ENCODE peak calls at places on chromosomes 2 and 18, in four cellular contexts. J is GM12878, Q is K562, Z is HepG2. T is an unnamed sample.

GRCh38 chr2:60674524-60675165 is 81.4 kb upstream of the PAPOLG start:
- DNase-seq in J (peak; percentile 19), Q (peak; percentile 83), Z (peak; percentile 71), T (peak; percentile 88)

GRCh38 chr18:23422751-23423418 is 30.2 kb upstream of the RIOK3 start:
- DNase-seq in J (peak; percentile 92), Q (peak; percentile 91), Z (peak; percentile 66), T (no peak)

GRCh38 chr2:10863837-10864236 is 47.9 kb upstream of the KCNF1 start:
- DNase-seq in J (peak; percentile 75), Q (no peak), Z (no peak), T (no peak)

GRCh38 chr2:215207791-215208367 is 69.5 kb upstream of the ABCA12 start:
- DNase-seq in J (no peak), Q (no peak), Z (no peak), T (no peak)

GRCh38 chr2:239159476-239159911 is 241.3 kb downstream of the HDAC4 start:
- DNase-seq in J (no peak), Q (no peak), Z (no peak), T (no peak)

GRCh38 chr2:120398961-120399888 is 53.3 kb downstream of the INHBB start:
- DNase-seq in J (no peak), Q (no peak), Z (peak; percentile 98), T (no peak)

GRCh38 chr2:160920791-160921303 is 239.4 kb upstream of the TANK start:
- DNase-seq in J (no peak), Q (no peak), Z (no peak), T (no peak)

GRCh38 chr2:188295067-188295685 is 3.5 kb downstream of the GULP1 start:
- DNase-seq in J (no peak), Q (no peak), Z (no peak), T (no peak)

GRCh38 chr2:162916286-162916801 is 77.8 kb upstream of the KCNH7 start:
- DNase-seq in J (no peak), Q (no peak), Z (no peak), T (no peak)

GRCh38 chr2:97740590-97741182 is 27.3 kb downstream of the ZAP70 start:
- DNase-seq in J (no peak), Q (peak; percentile 89), Z (peak; percentile 54), T (peak; percentile 85)

GRCh38 chr18:49846718-49847470 is 33.6 kb upstream of the ACAA2 start:
- DNase-seq in J (no peak), Q (no peak), Z (no peak), T (no peak)

GRCh38 chr18:44802508-44802907 is 121.8 kb downstream of the SETBP1 start:
- DNase-seq in J (no peak), Q (no peak), Z (no peak), T (no peak)

GRCh38 chr18:13611616-13612110 is 114.7 kb downstream of the FAM210A start:
- DNase-seq in J (no peak), Q (no peak), Z (no peak), T (no peak)

GRCh38 chr2:160869411-160869810 is 290.8 kb upstream of the TANK start:
- DNase-seq in J (no peak), Q (no peak), Z (no peak), T (no peak)

GRCh38 chr2:29910465-29910864 is 10.9 kb downstream of the ALK start:
- DNase-seq in J (no peak), Q (no peak), Z (no peak), T (no peak)

GRCh38 chr2:231939022-231939421 is 12.8 kb upstream of the NPPC start:
- DNase-seq in J (no peak), Q (no peak), Z (no peak), T (no peak)

GRCh38 chr2:240126731-240127130 is 9.4 kb downstream of the COPS9 start:
- DNase-seq in J (no peak), Q (no peak), Z (no peak), T (no peak)

GRCh38 chr2:212027681-212028628 is 510.6 kb downstream of the ERBB4 start:
- DNase-seq in J (no peak), Q (no peak), Z (no peak), T (no peak)

GRCh38 chr18:62364558-62364957 is 39.4 kb downstream of the TNFRSF11A start:
- DNase-seq in J (no peak), Q (no peak), Z (no peak), T (no peak)

GRCh38 chr2:26988165-26988879 is 17.9 kb downstream of the MAPRE3 start:
- DNase-seq in J (no peak), Q (no peak), Z (no peak), T (no peak)
- TF ChIP-seq BHLHE40 in J (no peak), Q (no peak), Z (no peak), T (no peak)

GRCh38 chr2:1729264-1729663 is 15.1 kb downstream of the PXDN start:
- DNase-seq in J (no peak), Q (no peak), Z (no peak), T (no peak)

GRCh38 chr2:1728821-1729220 is 15.5 kb downstream of the PXDN start:
- DNase-seq in J (no peak), Q (no peak), Z (no peak), T (peak; percentile 27)

GRCh38 chr2:1731512-1731962 is 12.8 kb downstream of the PXDN start:
- DNase-seq in J (no peak), Q (no peak), Z (no peak), T (no peak)

GRCh38 chr2:1730047-1730937 is 14.0 kb downstream of the PXDN start:
- DNase-seq in J (no peak), Q (no peak), Z (no peak), T (no peak)

DNA sequence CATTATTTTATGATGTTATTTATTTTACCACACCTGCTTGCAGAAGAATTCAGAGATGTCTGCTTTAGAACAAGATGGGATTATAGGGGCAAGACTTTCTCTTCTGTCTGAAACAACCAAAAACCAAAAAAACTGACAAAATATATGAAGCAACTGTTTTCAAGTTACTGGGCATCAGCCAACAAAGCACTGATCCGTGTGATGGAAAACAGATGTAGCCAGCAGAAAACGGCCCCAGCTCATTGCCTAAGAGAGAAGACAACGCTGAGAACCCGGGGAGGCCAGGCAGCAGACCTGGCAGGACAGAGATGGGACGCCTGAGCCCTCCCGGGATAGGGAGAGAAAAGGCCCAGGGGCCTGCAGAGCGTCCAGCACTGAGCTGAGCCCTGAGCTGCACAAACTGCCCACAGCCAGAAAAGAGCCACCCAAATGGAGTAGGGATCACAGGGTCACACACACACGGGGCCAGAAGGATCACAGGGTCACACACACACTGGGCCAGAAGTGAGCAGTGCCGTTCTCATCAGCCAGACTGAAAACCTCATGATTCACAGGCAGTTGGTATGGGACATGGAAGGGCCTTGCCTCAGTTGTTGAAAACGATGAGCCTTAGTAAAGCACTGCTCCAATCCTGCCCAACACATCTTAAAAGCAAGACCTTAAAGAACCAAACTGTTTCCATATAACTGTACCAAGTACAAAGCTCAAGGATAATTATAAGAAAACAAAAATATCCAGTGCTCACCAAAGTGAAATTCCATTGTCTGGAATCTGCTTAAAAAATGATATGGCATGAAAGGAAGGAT is 12.1 kb downstream of the PXDN start:
- DNase-seq in J (no peak), Q (no peak), Z (no peak), T (no peak)
- TF ChIP-seq FOXM1 in J (no peak), Q (no peak), Z (no peak), T (no peak)

GRCh38 chr18:70288851-70289328 is at the start of gene SOCS6:
- DNase-seq in J (no peak), Q (no peak), Z (no peak), T (peak; percentile 25)
- TF ChIP-seq BHLHE40 in J (no peak), Q (no peak), Z (no peak), T (no peak)

GRCh38 chr2:129055242-129055641 is 736.6 kb upstream of the HS6ST1 start:
- DNase-seq in J (no peak), Q (no peak), Z (no peak), T (no peak)
- TF ChIP-seq FOXM1 in J (no peak), Q (no peak), Z (no peak), T (no peak)

GRCh38 chr2:172153161-172153560 is 50.5 kb upstream of the DLX2 start:
- DNase-seq in J (no peak), Q (no peak), Z (no peak), T (no peak)

GRCh38 chr2:172160839-172161238 is 58.1 kb upstream of the DLX2 start:
- DNase-seq in J (no peak), Q (no peak), Z (no peak), T (no peak)

DNA sequence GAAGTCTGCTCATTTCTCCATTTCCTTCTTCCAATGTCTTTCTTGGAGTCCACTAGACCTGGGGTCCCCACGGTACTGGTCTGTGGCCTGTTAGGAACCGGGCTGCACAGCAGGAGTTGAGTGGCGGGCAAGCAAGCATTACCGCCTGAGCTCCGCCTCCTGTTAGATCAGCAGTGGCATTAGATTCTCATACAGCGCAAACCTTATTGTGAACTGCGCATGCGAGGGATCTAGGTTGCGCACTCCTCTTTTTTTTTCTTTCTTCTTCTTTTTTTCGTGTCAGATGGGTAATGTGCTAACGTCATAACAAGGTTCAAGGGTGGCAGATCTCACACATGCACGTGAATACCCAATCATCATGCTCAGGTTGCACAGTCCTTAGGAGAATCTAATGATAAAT is 53.1 kb upstream of the DLX2 start:
- DNase-seq in J (no peak), Q (no peak), Z (no peak), T (no peak)
- TF ChIP-seq BHLHE40 in J (no peak), Q (no peak), Z (no peak), T (no peak)

T was measured in HEK293T.